ENCODE peak calls at places on chromosomes 6 and 20, in nine cellular contexts. V, U, W, X, J, O, P, F and B are unnamed samples.

GRCh38 chr6:166553563-166554271 is 32.8 kb downstream of the RAMACL start:
- DNase-seq in V (no peak), U (peak), W (no peak), X (peak), J (no peak), O (no peak), P (no peak), F (peak), B (no peak)

GRCh38 chr6:95431637-95432228 is 145.6 kb upstream of the MANEA start:
- DNase-seq in V (no peak), U (peak), W (peak), X (peak), J (peak), O (peak), P (no peak), F (peak), B (peak)

GRCh38 chr6:31529329-31530150 is 778 bp downstream of the MCCD1 start:
- DNase-seq in V (no peak), U (no peak), W (no peak), X (no peak), J (no peak), O (no peak), P (peak), F (no peak), B (no peak)

GRCh38 chr6:150366118-150366778 is 2.6 kb upstream of the IYD start:
- DNase-seq in V (no peak), U (no peak), W (no peak), X (no peak), J (no peak), O (no peak), P (no peak), F (no peak), B (no peak)

GRCh38 chr6:135280375-135281136 is 99.4 kb downstream of the MYB start:
- DNase-seq in V (peak), U (no peak), W (no peak), X (no peak), J (no peak), O (peak), P (no peak), F (peak), B (no peak)

GRCh38 chr6:23086100-23086499 is 516.7 kb downstream of the HDGFL1 start:
- DNase-seq in V (no peak), U (no peak), W (no peak), X (no peak), J (no peak), O (no peak), P (no peak), F (no peak), B (no peak)

GRCh38 chr20:45463113-45463512 is 6.4 kb upstream of the WFDC2 start:
- DNase-seq in V (no peak), U (no peak), W (no peak), X (no peak), J (no peak), O (no peak), P (no peak), F (no peak), B (no peak)

GRCh38 chr20:10313701-10314100 is 95.1 kb downstream of the SNAP25 start:
- DNase-seq in V (no peak), U (no peak), W (no peak), X (no peak), J (no peak), O (no peak), P (no peak), F (peak), B (no peak)

GRCh38 chr20:63025534-63026331 is 19.0 kb upstream of the BHLHE23 start:
- DNase-seq in V (no peak), U (peak), W (no peak), X (no peak), J (no peak), O (no peak), P (no peak), F (peak), B (no peak)

GRCh38 chr6:5249451-5250122 is 11.2 kb downstream of the LYRM4 start:
- DNase-seq in V (no peak), U (peak), W (no peak), X (no peak), J (no peak), O (no peak), P (no peak), F (no peak), B (no peak)

GRCh38 chr6:10520468-10520867 is 683 bp upstream of the GCNT2 start:
- DNase-seq in V (peak), U (peak), W (no peak), X (no peak), J (no peak), O (no peak), P (peak), F (peak), B (no peak)

GRCh38 chr6:35061102-35061615 is 80.0 kb downstream of the TCP11 start:
- DNase-seq in V (no peak), U (no peak), W (no peak), X (no peak), J (no peak), O (no peak), P (no peak), F (no peak), B (no peak)

GRCh38 chr20:3543901-3544507 is 73.2 kb downstream of the ATRN start:
- DNase-seq in V (no peak), U (peak), W (no peak), X (no peak), J (no peak), O (no peak), P (no peak), F (peak), B (peak)

GRCh38 chr20:10131612-10132345 is 86.9 kb upstream of the SNAP25 start:
- DNase-seq in V (no peak), U (peak), W (no peak), X (no peak), J (peak), O (no peak), P (peak), F (peak), B (no peak)

GRCh38 chr20:45138451-45139300 is 14.4 kb upstream of the WFDC12 start:
- DNase-seq in V (peak), U (peak), W (peak), X (peak), J (no peak), O (peak), P (peak), F (no peak), B (peak)

GRCh38 chr20:34984756-34985261 is 29.1 kb downstream of the MYH7B start:
- DNase-seq in V (no peak), U (no peak), W (no peak), X (no peak), J (no peak), O (no peak), P (peak), F (no peak), B (no peak)

GRCh38 chr6:49550413-49551125 is at the start of gene C6orf141:
- DNase-seq in V (peak), U (peak), W (no peak), X (peak), J (no peak), O (no peak), P (peak), F (no peak), B (peak)

GRCh38 chr6:159989882-159990480 is 21.1 kb downstream of the IGF2R start:
- DNase-seq in V (no peak), U (peak), W (no peak), X (no peak), J (no peak), O (no peak), P (no peak), F (peak), B (peak)

GRCh38 chr20:62267543-62267942 is 29.2 kb downstream of the OSBPL2 start:
- DNase-seq in V (no peak), U (peak), W (no peak), X (no peak), J (no peak), O (no peak), P (no peak), F (no peak), B (peak)